ENCODE peak calls at places on chromosomes 12 and 14, in seven cellular contexts. One of them, this sample, is unnamed.

GRCh38 chr12:88325076-88325827 is 183.1 kb downstream of the TMTC3 start:
- DNase-seq in MM.1S: no peak
- DNase-seq in WERI-Rb-1: no peak
- DNase-seq in activated T-helper 9 cell treated with anti-CD3 and anti-CD28 coated beads, Interleukin-2, amount 50 U/mL, for 16 hours: no peak
- DNase-seq in ACHN: peak
- DNase-seq in transverse colon: no peak
- DNase-seq in occipital lobe: no peak
- DNase-seq in this sample: no peak

GRCh38 chr12:122166422-122167327 is 7.3 kb downstream of the IL31 start:
- DNase-seq in activated T-helper 9 cell treated with anti-CD3 and anti-CD28 coated beads, Interleukin-2, amount 50 U/mL, for 16 hours: peak
- DNase-seq in WERI-Rb-1: peak
- DNase-seq in ACHN: no peak
- DNase-seq in transverse colon: no peak
- DNase-seq in MM.1S: no peak
- DNase-seq in occipital lobe: no peak
- DNase-seq in this sample: no peak

GRCh38 chr14:51828017-51828797 is 32.2 kb upstream of the GNG2 start:
- DNase-seq in MM.1S: no peak
- DNase-seq in ACHN: peak
- DNase-seq in activated T-helper 9 cell treated with anti-CD3 and anti-CD28 coated beads, Interleukin-2, amount 50 U/mL, for 16 hours: peak
- DNase-seq in transverse colon: peak
- DNase-seq in WERI-Rb-1: no peak
- DNase-seq in occipital lobe: no peak
- DNase-seq in this sample: peak

GRCh38 chr12:18899678-18900317 is 161.9 kb downstream of the CAPZA3 start:
- DNase-seq in occipital lobe: no peak
- DNase-seq in ACHN: no peak
- DNase-seq in transverse colon: no peak
- DNase-seq in WERI-Rb-1: no peak
- DNase-seq in MM.1S: no peak
- DNase-seq in activated T-helper 9 cell treated with anti-CD3 and anti-CD28 coated beads, Interleukin-2, amount 50 U/mL, for 16 hours: no peak
- DNase-seq in this sample: no peak

GRCh38 chr14:80988742-80989429 is 33.5 kb downstream of the TSHR start:
- DNase-seq in transverse colon: no peak
- DNase-seq in MM.1S: no peak
- DNase-seq in occipital lobe: no peak
- DNase-seq in WERI-Rb-1: no peak
- DNase-seq in ACHN: no peak
- DNase-seq in activated T-helper 9 cell treated with anti-CD3 and anti-CD28 coated beads, Interleukin-2, amount 50 U/mL, for 16 hours: no peak
- DNase-seq in this sample: no peak

GRCh38 chr14:24817638-24818053 is 183.7 kb upstream of the GZMB start:
- DNase-seq in transverse colon: peak
- DNase-seq in occipital lobe: no peak
- DNase-seq in MM.1S: no peak
- DNase-seq in ACHN: no peak
- DNase-seq in activated T-helper 9 cell treated with anti-CD3 and anti-CD28 coated beads, Interleukin-2, amount 50 U/mL, for 16 hours: no peak
- DNase-seq in WERI-Rb-1: no peak
- DNase-seq in this sample: no peak

GRCh38 chr12:123044351-123044750 is 63.9 kb downstream of the ARL6IP4 start:
- DNase-seq in activated T-helper 9 cell treated with anti-CD3 and anti-CD28 coated beads, Interleukin-2, amount 50 U/mL, for 16 hours: no peak
- DNase-seq in occipital lobe: no peak
- DNase-seq in MM.1S: no peak
- DNase-seq in transverse colon: no peak
- DNase-seq in WERI-Rb-1: no peak
- DNase-seq in ACHN: no peak
- DNase-seq in this sample: no peak

GRCh38 chr12:7069386-7069785 is 8.9 kb downstream of the C1S start:
- DNase-seq in WERI-Rb-1: no peak
- DNase-seq in occipital lobe: no peak
- DNase-seq in transverse colon: no peak
- DNase-seq in MM.1S: no peak
- DNase-seq in activated T-helper 9 cell treated with anti-CD3 and anti-CD28 coated beads, Interleukin-2, amount 50 U/mL, for 16 hours: no peak
- DNase-seq in ACHN: no peak
- DNase-seq in this sample: no peak

GRCh38 chr12:82745807-82746206 is 59.1 kb downstream of the TMTC2 start:
- DNase-seq in activated T-helper 9 cell treated with anti-CD3 and anti-CD28 coated beads, Interleukin-2, amount 50 U/mL, for 16 hours: no peak
- DNase-seq in transverse colon: no peak
- DNase-seq in WERI-Rb-1: no peak
- DNase-seq in occipital lobe: no peak
- DNase-seq in ACHN: no peak
- DNase-seq in MM.1S: no peak
- DNase-seq in this sample: no peak

GRCh38 chr14:81296263-81296923 is 75.6 kb upstream of the GTF2A1 start:
- DNase-seq in WERI-Rb-1: no peak
- DNase-seq in transverse colon: no peak
- DNase-seq in MM.1S: no peak
- DNase-seq in activated T-helper 9 cell treated with anti-CD3 and anti-CD28 coated beads, Interleukin-2, amount 50 U/mL, for 16 hours: no peak
- DNase-seq in occipital lobe: no peak
- DNase-seq in ACHN: no peak
- DNase-seq in this sample: no peak

GRCh38 chr14:96194262-96194656 is 10.4 kb upstream of the BDKRB2 start:
- DNase-seq in MM.1S: no peak
- DNase-seq in ACHN: no peak
- DNase-seq in occipital lobe: no peak
- DNase-seq in activated T-helper 9 cell treated with anti-CD3 and anti-CD28 coated beads, Interleukin-2, amount 50 U/mL, for 16 hours: no peak
- DNase-seq in WERI-Rb-1: no peak
- DNase-seq in transverse colon: no peak
- DNase-seq in this sample: no peak

GRCh38 chr12:133058203-133059125 is 21.2 kb downstream of the ZNF84 start:
- DNase-seq in MM.1S: no peak
- DNase-seq in occipital lobe: no peak
- DNase-seq in activated T-helper 9 cell treated with anti-CD3 and anti-CD28 coated beads, Interleukin-2, amount 50 U/mL, for 16 hours: no peak
- DNase-seq in transverse colon: no peak
- DNase-seq in WERI-Rb-1: no peak
- DNase-seq in ACHN: peak
- DNase-seq in this sample: no peak

GRCh38 chr12:26557326-26557725 is 275.7 kb downstream of the ITPR2 start:
- DNase-seq in activated T-helper 9 cell treated with anti-CD3 and anti-CD28 coated beads, Interleukin-2, amount 50 U/mL, for 16 hours: no peak
- DNase-seq in occipital lobe: no peak
- DNase-seq in ACHN: no peak
- DNase-seq in MM.1S: no peak
- DNase-seq in transverse colon: no peak
- DNase-seq in WERI-Rb-1: no peak
- DNase-seq in this sample: no peak

GRCh38 chr12:60070541-60070940 is 474.7 kb downstream of the SLC16A7 start:
- DNase-seq in transverse colon: no peak
- DNase-seq in MM.1S: peak
- DNase-seq in activated T-helper 9 cell treated with anti-CD3 and anti-CD28 coated beads, Interleukin-2, amount 50 U/mL, for 16 hours: no peak
- DNase-seq in ACHN: no peak
- DNase-seq in WERI-Rb-1: no peak
- DNase-seq in occipital lobe: no peak
- DNase-seq in this sample: no peak

GRCh38 chr12:123960856-123961255 is 11.8 kb downstream of the CCDC92 start:
- DNase-seq in occipital lobe: no peak
- DNase-seq in transverse colon: no peak
- DNase-seq in WERI-Rb-1: no peak
- DNase-seq in activated T-helper 9 cell treated with anti-CD3 and anti-CD28 coated beads, Interleukin-2, amount 50 U/mL, for 16 hours: no peak
- DNase-seq in ACHN: no peak
- DNase-seq in MM.1S: no peak
- DNase-seq in this sample: no peak

GRCh38 chr12:52279683-52280318 is 5.4 kb downstream of the KRT86 start:
- DNase-seq in transverse colon: no peak
- DNase-seq in ACHN: peak
- DNase-seq in MM.1S: no peak
- DNase-seq in activated T-helper 9 cell treated with anti-CD3 and anti-CD28 coated beads, Interleukin-2, amount 50 U/mL, for 16 hours: no peak
- DNase-seq in occipital lobe: no peak
- DNase-seq in WERI-Rb-1: no peak
- DNase-seq in this sample: no peak

GRCh38 chr12:24821691-24822090 is 127.2 kb downstream of the BCAT1 start:
- DNase-seq in WERI-Rb-1: no peak
- DNase-seq in occipital lobe: no peak
- DNase-seq in MM.1S: no peak
- DNase-seq in transverse colon: no peak
- DNase-seq in activated T-helper 9 cell treated with anti-CD3 and anti-CD28 coated beads, Interleukin-2, amount 50 U/mL, for 16 hours: no peak
- DNase-seq in ACHN: peak
- DNase-seq in this sample: no peak

GRCh38 chr14:61443481-61443880 is 122.1 kb downstream of the PRKCH start:
- DNase-seq in activated T-helper 9 cell treated with anti-CD3 and anti-CD28 coated beads, Interleukin-2, amount 50 U/mL, for 16 hours: no peak
- DNase-seq in WERI-Rb-1: no peak
- DNase-seq in MM.1S: no peak
- DNase-seq in transverse colon: no peak
- DNase-seq in ACHN: no peak
- DNase-seq in occipital lobe: no peak
- DNase-seq in this sample: no peak

GRCh38 chr12:77130193-77130592 is 64.8 kb upstream of the E2F7 start:
- DNase-seq in transverse colon: no peak
- DNase-seq in occipital lobe: no peak
- DNase-seq in ACHN: no peak
- DNase-seq in activated T-helper 9 cell treated with anti-CD3 and anti-CD28 coated beads, Interleukin-2, amount 50 U/mL, for 16 hours: no peak
- DNase-seq in WERI-Rb-1: no peak
- DNase-seq in MM.1S: no peak
- DNase-seq in this sample: no peak

GRCh38 chr14:65658202-65658601 is 245.7 kb downstream of the FUT8 start:
- DNase-seq in ACHN: no peak
- DNase-seq in occipital lobe: no peak
- DNase-seq in WERI-Rb-1: no peak
- DNase-seq in transverse colon: no peak
- DNase-seq in activated T-helper 9 cell treated with anti-CD3 and anti-CD28 coated beads, Interleukin-2, amount 50 U/mL, for 16 hours: no peak
- DNase-seq in MM.1S: no peak
- DNase-seq in this sample: no peak

GRCh38 chr12:21526721-21527345 is 737 bp downstream of the SPX start:
- DNase-seq in activated T-helper 9 cell treated with anti-CD3 and anti-CD28 coated beads, Interleukin-2, amount 50 U/mL, for 16 hours: no peak
- DNase-seq in transverse colon: no peak
- DNase-seq in occipital lobe: no peak
- DNase-seq in MM.1S: no peak
- DNase-seq in WERI-Rb-1: no peak
- DNase-seq in ACHN: peak
- DNase-seq in this sample: no peak

GRCh38 chr12:56880416-56881035 is 53.7 kb downstream of the SDR9C7 start:
- DNase-seq in occipital lobe: no peak
- DNase-seq in WERI-Rb-1: no peak
- DNase-seq in MM.1S: no peak
- DNase-seq in activated T-helper 9 cell treated with anti-CD3 and anti-CD28 coated beads, Interleukin-2, amount 50 U/mL, for 16 hours: no peak
- DNase-seq in transverse colon: no peak
- DNase-seq in ACHN: peak
- DNase-seq in this sample: no peak

GRCh38 chr12:24776856-24777255 is 172.0 kb downstream of the BCAT1 start:
- DNase-seq in MM.1S: no peak
- DNase-seq in activated T-helper 9 cell treated with anti-CD3 and anti-CD28 coated beads, Interleukin-2, amount 50 U/mL, for 16 hours: no peak
- DNase-seq in ACHN: no peak
- DNase-seq in transverse colon: no peak
- DNase-seq in WERI-Rb-1: no peak
- DNase-seq in occipital lobe: no peak
- DNase-seq in this sample: no peak

GRCh38 chr14:73785336-73785833 is 66.2 kb upstream of the PTGR2 start:
- DNase-seq in transverse colon: peak
- DNase-seq in ACHN: peak
- DNase-seq in occipital lobe: peak
- DNase-seq in MM.1S: no peak
- DNase-seq in activated T-helper 9 cell treated with anti-CD3 and anti-CD28 coated beads, Interleukin-2, amount 50 U/mL, for 16 hours: no peak
- DNase-seq in WERI-Rb-1: peak
- DNase-seq in this sample: no peak

This sample was measured in stimulated activated CD8-positive, alpha-beta memory T cell treated with anti-CD3 and anti-CD28 coated beads, Interleukin-12 subunit alpha, Interleukin-12 subunit beta, amount 100 ng/mL, for 4 hours.